ENCODE peak calls at places on chromosome 19, in six cellular contexts. One of them, this sample, is unnamed.

GRCh38 chr19:19642506-19643157 is 825 bp downstream of the GMIP start:
- DNase-seq in H1: no peak
- DNase-seq in K562: peak; percentile 37
- DNase-seq in GM12891: peak; percentile 61
- DNase-seq in GM12878: no peak
- DNase-seq in HepG2: no peak
- DNase-seq in this sample: peak; percentile 71

GRCh38 chr19:19170053-19170945 is at the start of gene MEF2B:
- DNase-seq in H1: peak; percentile 59
- DNase-seq in K562: peak; percentile 98
- DNase-seq in GM12891: peak; percentile 94
- DNase-seq in GM12878: no peak
- DNase-seq in HepG2: peak; percentile 80
- DNase-seq in this sample: peak; percentile 96

GRCh38 chr19:4620675-4621074 is 18.6 kb upstream of the TNFAIP8L1 start:
- DNase-seq in H1: no peak
- DNase-seq in K562: peak; percentile 36
- DNase-seq in GM12891: no peak
- DNase-seq in GM12878: no peak
- DNase-seq in HepG2: no peak
- DNase-seq in this sample: no peak

GRCh38 chr19:40962460-40962961 is 28.6 kb upstream of the CYP2B6 start:
- DNase-seq in H1: no peak
- DNase-seq in K562: no peak
- DNase-seq in GM12891: no peak
- DNase-seq in GM12878: no peak
- DNase-seq in HepG2: peak; percentile 55
- DNase-seq in this sample: no peak

GRCh38 chr19:13729859-13730258 is 34.5 kb upstream of the MRI1 start:
- DNase-seq in H1: no peak
- DNase-seq in K562: no peak
- DNase-seq in GM12891: no peak
- DNase-seq in GM12878: no peak
- DNase-seq in HepG2: no peak
- DNase-seq in this sample: no peak

GRCh38 chr19:19445911-19446361 is 40.5 kb downstream of the GATAD2A start:
- DNase-seq in H1: no peak
- DNase-seq in K562: no peak
- DNase-seq in GM12891: no peak
- DNase-seq in GM12878: no peak
- DNase-seq in HepG2: no peak
- DNase-seq in this sample: no peak

GRCh38 chr19:18898533-18899408 is 2.8 kb upstream of the CERS1 start:
- DNase-seq in H1: no peak
- DNase-seq in K562: no peak
- DNase-seq in GM12891: no peak
- DNase-seq in GM12878: no peak
- DNase-seq in HepG2: no peak
- DNase-seq in this sample: no peak

GRCh38 chr19:41886761-41887710 is 4.1 kb downstream of the ARHGEF1 start:
- DNase-seq in H1: no peak
- DNase-seq in K562: no peak
- DNase-seq in GM12891: no peak
- DNase-seq in GM12878: no peak
- DNase-seq in HepG2: no peak
- DNase-seq in this sample: no peak

GRCh38 chr19:33124207-33125098 is 7.5 kb upstream of the WDR88 start:
- DNase-seq in H1: no peak
- DNase-seq in K562: peak; percentile 69
- DNase-seq in GM12891: no peak
- DNase-seq in GM12878: no peak
- DNase-seq in HepG2: no peak
- DNase-seq in this sample: no peak

GRCh38 chr19:17289489-17289888 is 7.8 kb downstream of the ANKLE1 start:
- DNase-seq in H1: no peak
- DNase-seq in K562: peak; percentile 96
- DNase-seq in GM12891: peak; percentile 77
- DNase-seq in GM12878: no peak
- DNase-seq in HepG2: no peak
- DNase-seq in this sample: peak; percentile 88

GRCh38 chr19:33273881-33274662 is 28.3 kb downstream of the CEBPA start:
- DNase-seq in H1: no peak
- DNase-seq in K562: no peak
- DNase-seq in GM12891: no peak
- DNase-seq in GM12878: no peak
- DNase-seq in HepG2: peak; percentile 56
- DNase-seq in this sample: no peak

GRCh38 chr19:17027428-17027816 is 812 bp upstream of the CPAMD8 start:
- DNase-seq in H1: no peak
- DNase-seq in K562: no peak
- DNase-seq in GM12891: no peak
- DNase-seq in GM12878: no peak
- DNase-seq in HepG2: no peak
- DNase-seq in this sample: no peak

GRCh38 chr19:41740415-41741243 is 14.7 kb upstream of the CEACAM6 start:
- DNase-seq in H1: no peak
- DNase-seq in K562: no peak
- DNase-seq in GM12891: no peak
- DNase-seq in GM12878: no peak
- DNase-seq in HepG2: no peak
- DNase-seq in this sample: no peak

GRCh38 chr19:39342647-39343305 is 555 bp downstream of the SAMD4B start:
- DNase-seq in H1: no peak
- DNase-seq in K562: peak; percentile 29
- DNase-seq in GM12891: no peak
- DNase-seq in GM12878: no peak
- DNase-seq in HepG2: no peak
- DNase-seq in this sample: no peak

GRCh38 chr19:38538793-38539528 is 78.8 kb downstream of the MAP4K1 start:
- DNase-seq in H1: no peak
- DNase-seq in K562: no peak
- DNase-seq in GM12891: no peak
- DNase-seq in GM12878: no peak
- DNase-seq in HepG2: no peak
- DNase-seq in this sample: no peak

GRCh38 chr19:18590273-18591272 is 2.0 kb downstream of the REX1BD start:
- DNase-seq in H1: peak; percentile 93
- DNase-seq in K562: peak; percentile 74
- DNase-seq in GM12891: no peak
- DNase-seq in GM12878: no peak
- DNase-seq in HepG2: peak; percentile 76
- DNase-seq in this sample: no peak

GRCh38 chr19:48635263-48635965 is 1.8 kb downstream of the DBP start:
- DNase-seq in H1: no peak
- DNase-seq in K562: peak; percentile 89
- DNase-seq in GM12891: peak; percentile 79
- DNase-seq in GM12878: no peak
- DNase-seq in HepG2: no peak
- DNase-seq in this sample: peak; percentile 80
- TF ChIP-seq POLR2AphosphoS5 in H1: no peak
- TF ChIP-seq POLR2AphosphoS5 in K562: peak; percentile 26
- TF ChIP-seq POLR2AphosphoS5 in GM12891: peak; percentile 34
- TF ChIP-seq POLR2AphosphoS5 in GM12878: no peak
- TF ChIP-seq POLR2AphosphoS5 in HepG2: peak; percentile 91
- TF ChIP-seq POLR2AphosphoS5 in this sample: no peak

DNA sequence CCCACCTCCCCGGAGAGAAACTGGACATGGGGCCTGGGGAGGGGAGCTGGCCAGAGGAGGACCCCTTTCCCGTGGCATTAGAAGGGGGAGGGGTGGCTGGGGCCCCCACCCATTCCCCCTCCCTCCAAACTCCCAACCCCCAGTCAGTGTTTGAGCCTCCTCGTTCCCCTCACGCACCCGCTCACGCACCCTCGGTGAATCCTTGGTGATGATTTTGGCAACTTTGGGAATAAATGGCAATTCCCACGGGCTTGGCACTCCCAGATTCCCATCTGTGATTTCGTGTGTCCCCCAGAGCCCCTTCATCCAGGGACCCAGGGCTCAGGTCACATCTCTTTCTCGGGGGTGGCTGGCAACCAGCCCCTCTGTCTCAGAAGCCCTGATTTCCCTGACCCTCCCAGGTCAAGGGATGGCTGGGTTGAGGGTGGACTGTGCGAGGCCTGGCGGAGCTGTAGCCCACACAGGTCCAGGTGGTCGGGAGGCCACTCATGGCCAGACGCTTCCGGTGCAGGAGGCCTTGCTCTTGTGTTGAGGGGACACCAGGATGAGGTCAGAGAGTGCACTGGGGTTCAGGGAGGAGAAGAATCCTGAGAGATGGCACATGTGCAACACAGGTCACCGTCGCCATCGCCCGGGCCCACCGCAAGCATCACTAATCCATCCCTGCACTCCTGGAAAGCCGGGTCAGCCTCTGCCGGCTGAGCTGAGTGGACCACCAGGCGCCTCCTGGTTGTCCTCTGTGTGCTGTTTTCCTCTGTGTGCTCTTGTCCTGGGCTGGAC is 20.7 kb downstream of the EPN1 start:
- DNase-seq in H1: no peak
- DNase-seq in K562: no peak
- DNase-seq in GM12891: no peak
- DNase-seq in GM12878: no peak
- DNase-seq in HepG2: no peak
- DNase-seq in this sample: no peak
- TF ChIP-seq TAF1 in H1: no peak
- TF ChIP-seq TAF1 in K562: no peak
- TF ChIP-seq TAF1 in GM12891: no peak
- TF ChIP-seq TAF1 in GM12878: no peak
- TF ChIP-seq TAF1 in HepG2: no peak
- TF ChIP-seq TAF1 in this sample: no peak

DNA sequence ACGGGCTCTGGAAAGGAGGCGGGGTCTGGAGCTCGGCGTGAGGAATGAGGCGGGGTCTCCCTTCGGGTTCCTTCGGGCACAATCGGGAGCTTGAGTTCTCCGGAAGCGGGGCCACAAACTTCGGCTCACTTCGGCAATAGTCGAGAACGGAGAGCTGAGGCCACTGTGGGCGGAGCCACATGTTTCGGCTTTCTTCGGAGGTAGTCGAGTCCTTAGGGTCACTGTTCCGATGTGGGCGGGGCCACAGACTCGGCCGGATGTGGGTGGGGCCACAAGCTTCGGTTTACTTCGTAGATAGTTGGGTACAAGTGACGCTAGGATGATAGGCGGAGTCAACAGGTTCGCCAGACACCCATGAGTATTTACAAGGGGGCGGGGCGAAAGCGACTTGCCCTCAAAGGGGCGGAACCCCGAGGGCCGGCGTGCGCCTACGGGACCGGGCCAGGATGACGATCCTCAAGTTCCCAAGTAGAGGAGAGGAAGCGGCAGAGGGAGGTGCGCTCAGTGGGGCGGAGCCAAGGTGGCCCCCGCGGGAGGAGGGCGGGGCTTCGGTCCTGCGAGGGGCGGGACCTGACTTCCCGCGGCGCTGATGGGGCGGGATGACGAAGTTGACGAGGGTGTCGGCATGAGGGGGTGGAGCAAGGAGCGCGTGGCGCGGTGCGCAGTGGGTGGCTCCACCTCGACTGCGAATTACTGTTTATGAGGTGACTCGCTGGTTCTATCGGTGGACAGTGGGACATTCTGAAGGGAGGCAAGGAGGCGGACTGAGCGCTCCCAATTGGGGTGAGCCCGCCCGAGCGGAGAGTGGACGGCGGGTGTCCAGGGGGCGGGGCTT is 505 bp upstream of the MBOAT7 start:
- DNase-seq in H1: peak; percentile 100
- DNase-seq in K562: peak; percentile 86
- DNase-seq in GM12891: peak; percentile 70
- DNase-seq in GM12878: peak; percentile 97
- DNase-seq in HepG2: peak; percentile 100
- DNase-seq in this sample: peak; percentile 89
- TF ChIP-seq POLR2A in H1: peak; percentile 73
- TF ChIP-seq POLR2A in K562: peak; percentile 95
- TF ChIP-seq POLR2A in GM12891: peak; percentile 79
- TF ChIP-seq POLR2A in GM12878: peak; percentile 90
- TF ChIP-seq POLR2A in HepG2: peak; percentile 84
- TF ChIP-seq POLR2A in this sample: peak; percentile 82

GRCh38 chr19:12723643-12724426 is at the start of gene TNPO2:
- DNase-seq in H1: peak; percentile 71
- DNase-seq in K562: peak; percentile 69
- DNase-seq in GM12891: peak; percentile 69
- DNase-seq in GM12878: peak; percentile 40
- DNase-seq in HepG2: peak; percentile 71
- DNase-seq in this sample: peak; percentile 77
- TF ChIP-seq POLR2AphosphoS5 in H1: peak; percentile 70
- TF ChIP-seq POLR2AphosphoS5 in K562: peak; percentile 80
- TF ChIP-seq POLR2AphosphoS5 in GM12891: no peak
- TF ChIP-seq POLR2AphosphoS5 in GM12878: peak; percentile 64
- TF ChIP-seq POLR2AphosphoS5 in HepG2: peak; percentile 72
- TF ChIP-seq POLR2AphosphoS5 in this sample: peak; percentile 83

DNA sequence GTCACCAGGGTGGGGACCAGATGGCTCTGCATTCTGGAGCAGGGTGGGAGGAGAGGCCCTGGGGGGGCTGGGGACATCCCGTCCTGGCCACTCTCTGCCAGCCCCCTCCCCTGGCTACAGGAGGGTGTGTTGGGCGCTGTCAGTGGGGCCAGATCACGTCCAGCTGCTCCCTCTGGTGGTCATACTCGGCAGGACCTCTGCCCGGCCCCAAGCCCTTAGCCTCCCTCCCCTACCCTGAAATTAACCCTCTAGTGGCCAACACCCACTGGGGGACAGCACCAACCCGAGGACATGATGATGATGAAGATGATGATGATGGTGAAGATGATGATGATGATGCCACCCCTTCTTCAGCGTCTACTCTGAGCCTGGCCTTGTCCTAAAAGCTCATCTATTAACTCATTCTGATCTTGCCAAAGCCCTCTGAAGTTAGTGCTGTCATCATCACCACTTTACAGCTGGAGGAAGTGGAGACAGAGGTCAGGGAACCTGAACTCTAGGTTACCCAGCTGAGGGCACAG is 590 bp upstream of the LGI4 start:
- DNase-seq in H1: no peak
- DNase-seq in K562: peak; percentile 92
- DNase-seq in GM12891: peak; percentile 96
- DNase-seq in GM12878: no peak
- DNase-seq in HepG2: peak; percentile 65
- DNase-seq in this sample: peak; percentile 95
- TF ChIP-seq TAF1 in H1: no peak
- TF ChIP-seq TAF1 in K562: no peak
- TF ChIP-seq TAF1 in GM12891: no peak
- TF ChIP-seq TAF1 in GM12878: no peak
- TF ChIP-seq TAF1 in HepG2: no peak
- TF ChIP-seq TAF1 in this sample: no peak

GRCh38 chr19:57320180-57321084 is at the start of gene ZNF543:
- DNase-seq in H1: peak; percentile 80
- DNase-seq in K562: peak; percentile 96
- DNase-seq in GM12891: peak; percentile 96
- DNase-seq in GM12878: peak; percentile 77
- DNase-seq in HepG2: peak; percentile 91
- DNase-seq in this sample: peak; percentile 97
- TF ChIP-seq POLR2A in H1: peak; percentile 93
- TF ChIP-seq POLR2A in K562: peak; percentile 81
- TF ChIP-seq POLR2A in GM12891: peak; percentile 94
- TF ChIP-seq POLR2A in GM12878: peak; percentile 93
- TF ChIP-seq POLR2A in HepG2: peak; percentile 84
- TF ChIP-seq POLR2A in this sample: peak; percentile 87

DNA sequence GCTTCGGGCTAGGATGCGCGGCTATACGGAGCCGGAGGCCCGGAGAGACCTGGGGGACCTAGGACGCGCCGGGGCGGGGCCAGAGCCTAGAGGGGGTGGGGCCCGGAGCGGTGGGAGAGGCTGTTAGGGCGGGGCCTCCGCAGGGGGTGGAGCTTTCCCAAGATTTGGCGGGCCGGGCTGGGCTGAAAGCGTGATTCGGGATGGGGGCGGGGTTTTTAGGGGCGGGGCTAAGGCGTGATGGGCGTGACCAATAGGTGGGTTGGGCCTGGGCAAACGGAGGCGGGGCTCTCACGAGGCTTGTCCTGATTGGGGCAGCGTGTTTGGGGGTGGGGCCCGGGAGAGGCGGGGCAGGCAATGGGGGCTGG is 439 bp downstream of the RAB11B start:
- DNase-seq in H1: peak; percentile 91
- DNase-seq in K562: peak; percentile 95
- DNase-seq in GM12891: peak; percentile 86
- DNase-seq in GM12878: peak; percentile 63
- DNase-seq in HepG2: peak; percentile 81
- DNase-seq in this sample: peak; percentile 90
- TF ChIP-seq POLR2AphosphoS5 in H1: no peak
- TF ChIP-seq POLR2AphosphoS5 in K562: peak; percentile 78
- TF ChIP-seq POLR2AphosphoS5 in GM12891: no peak
- TF ChIP-seq POLR2AphosphoS5 in GM12878: no peak
- TF ChIP-seq POLR2AphosphoS5 in HepG2: no peak
- TF ChIP-seq POLR2AphosphoS5 in this sample: no peak